ENCODE peak calls at places on chromosome X, in eight cellular contexts. One of them, this sample, is unnamed.

GRCh38 chrX:149628280-149628679 is 3.3 kb downstream of the TMEM185A start:
- DNase-seq in IMR-90: no peak
- DNase-seq in right atrium auricular region: no peak
- DNase-seq in adrenal gland: no peak
- DNase-seq in HCT116: no peak
- DNase-seq in GM23248: no peak
- DNase-seq in mesendoderm: no peak
- DNase-seq in AG04450: no peak
- DNase-seq in this sample: peak; percentile 74

GRCh38 chrX:120456973-120457372 is 12.1 kb downstream of the LAMP2 start:
- DNase-seq in IMR-90: peak; percentile 21
- DNase-seq in right atrium auricular region: no peak
- DNase-seq in adrenal gland: no peak
- DNase-seq in HCT116: no peak
- DNase-seq in GM23248: peak; percentile 31
- DNase-seq in mesendoderm: no peak
- DNase-seq in AG04450: no peak
- DNase-seq in this sample: no peak

GRCh38 chrX:95056901-95057300 is 1382.9 kb downstream of the FAM133A start:
- DNase-seq in IMR-90: peak; percentile 4
- DNase-seq in right atrium auricular region: no peak
- DNase-seq in adrenal gland: no peak
- DNase-seq in HCT116: no peak
- DNase-seq in GM23248: peak; percentile 36
- DNase-seq in mesendoderm: peak; percentile 27
- DNase-seq in AG04450: no peak
- DNase-seq in this sample: no peak

GRCh38 chrX:134377537-134377936 is 82.4 kb upstream of the HPRT1 start:
- DNase-seq in IMR-90: peak; percentile 52
- DNase-seq in right atrium auricular region: no peak
- DNase-seq in adrenal gland: peak; percentile 25
- DNase-seq in HCT116: no peak
- DNase-seq in GM23248: peak; percentile 69
- DNase-seq in mesendoderm: peak; percentile 4
- DNase-seq in AG04450: no peak
- DNase-seq in this sample: no peak

GRCh38 chrX:45668686-45669443 is 468.2 kb upstream of the DIPK2B start:
- DNase-seq in IMR-90: peak; percentile 95
- DNase-seq in right atrium auricular region: no peak
- DNase-seq in adrenal gland: no peak
- DNase-seq in HCT116: peak; percentile 78
- DNase-seq in GM23248: peak; percentile 94
- DNase-seq in mesendoderm: no peak
- DNase-seq in AG04450: peak; percentile 55
- DNase-seq in this sample: peak; percentile 31

GRCh38 chrX:103883533-103883932 is 51.5 kb upstream of the RAB9B start:
- DNase-seq in IMR-90: no peak
- DNase-seq in right atrium auricular region: no peak
- DNase-seq in adrenal gland: no peak
- DNase-seq in HCT116: no peak
- DNase-seq in GM23248: no peak
- DNase-seq in mesendoderm: no peak
- DNase-seq in AG04450: no peak
- DNase-seq in this sample: no peak

GRCh38 chrX:35104626-35105025 is 162.0 kb downstream of the FAM47B start:
- DNase-seq in IMR-90: peak; percentile 58
- DNase-seq in right atrium auricular region: no peak
- DNase-seq in adrenal gland: no peak
- DNase-seq in HCT116: no peak
- DNase-seq in GM23248: peak; percentile 0
- DNase-seq in mesendoderm: no peak
- DNase-seq in AG04450: peak; percentile 6
- DNase-seq in this sample: no peak

GRCh38 chrX:152165033-152165743 is 26.8 kb upstream of the MAGEA10 start:
- DNase-seq in IMR-90: no peak
- DNase-seq in right atrium auricular region: no peak
- DNase-seq in adrenal gland: no peak
- DNase-seq in HCT116: no peak
- DNase-seq in GM23248: no peak
- DNase-seq in mesendoderm: peak; percentile 10
- DNase-seq in AG04450: no peak
- DNase-seq in this sample: no peak

GRCh38 chrX:24410514-24411189 is 50.2 kb downstream of the SUPT20HL1 start:
- DNase-seq in IMR-90: no peak
- DNase-seq in right atrium auricular region: no peak
- DNase-seq in adrenal gland: no peak
- DNase-seq in HCT116: no peak
- DNase-seq in GM23248: no peak
- DNase-seq in mesendoderm: no peak
- DNase-seq in AG04450: no peak
- DNase-seq in this sample: no peak

GRCh38 chrX:111095974-111096870 is at the start of gene PAK3:
- DNase-seq in IMR-90: peak; percentile 64
- DNase-seq in right atrium auricular region: no peak
- DNase-seq in adrenal gland: peak; percentile 39
- DNase-seq in HCT116: no peak
- DNase-seq in GM23248: peak; percentile 15
- DNase-seq in mesendoderm: peak; percentile 86
- DNase-seq in AG04450: peak; percentile 8
- DNase-seq in this sample: no peak

DNA sequence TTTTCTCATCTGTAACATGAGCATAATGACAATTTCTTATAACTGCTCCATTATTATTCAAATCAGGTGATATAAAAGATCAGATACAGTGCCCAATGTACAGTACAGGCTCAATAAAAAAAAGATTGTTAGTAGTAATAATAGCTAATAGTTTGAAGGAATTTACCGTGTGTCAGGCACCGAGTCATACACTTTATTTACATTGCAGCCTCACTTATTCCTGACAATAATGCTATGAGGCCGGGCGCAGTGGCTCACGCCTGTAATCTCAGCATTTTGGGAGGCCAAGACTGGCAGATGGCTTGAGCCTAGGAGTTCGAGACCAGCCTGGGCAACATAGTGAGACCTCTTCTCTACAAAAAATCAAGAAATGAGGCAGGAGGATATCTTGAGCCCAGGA is 10.1 kb upstream of the MAP7D3 start:
- DNase-seq in IMR-90: peak; percentile 40
- DNase-seq in right atrium auricular region: no peak
- DNase-seq in adrenal gland: no peak
- DNase-seq in HCT116: no peak
- DNase-seq in GM23248: peak; percentile 34
- DNase-seq in mesendoderm: no peak
- DNase-seq in AG04450: no peak
- DNase-seq in this sample: no peak
- H3K27ac ChIP-seq in IMR-90: peak overlapping the region; percentile 72
- H3K27ac ChIP-seq in right atrium auricular region: peak overlapping the region; percentile 52
- H3K27ac ChIP-seq in adrenal gland: no peak overlapping the region
- H3K27ac ChIP-seq in HCT116: no peak overlapping the region
- H3K27ac ChIP-seq in GM23248: peak overlapping the region; percentile 88
- H3K27ac ChIP-seq in mesendoderm: no peak overlapping the region
- H3K27ac ChIP-seq in AG04450: peak overlapping the region; percentile 77
- H3K27ac ChIP-seq in this sample: no peak overlapping the region

DNA sequence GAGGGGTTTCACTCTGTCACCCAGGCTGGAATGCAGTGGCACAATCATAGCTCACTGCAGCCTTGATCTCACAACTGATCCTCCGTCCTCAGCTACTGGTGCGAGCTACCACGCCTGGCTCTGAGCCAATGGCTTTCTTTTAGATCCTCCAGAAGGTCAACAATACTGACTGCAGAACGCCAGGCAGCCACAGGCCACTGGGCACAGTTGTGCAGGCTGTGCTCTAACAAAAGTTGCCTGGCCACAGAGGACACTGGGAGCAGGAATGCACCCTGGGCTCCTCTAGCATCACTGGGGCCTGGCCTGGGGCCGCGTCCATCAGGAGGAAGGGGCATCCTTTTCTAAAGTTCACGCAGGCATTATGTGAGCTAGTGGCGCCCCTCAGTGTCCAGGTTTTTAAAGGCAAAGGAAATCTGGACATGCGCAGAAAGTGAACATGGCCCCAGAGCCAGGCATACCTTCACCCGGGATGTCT is 14.9 kb upstream of the PORCN start:
- DNase-seq in IMR-90: peak; percentile 38
- DNase-seq in right atrium auricular region: no peak
- DNase-seq in adrenal gland: peak; percentile 58
- DNase-seq in HCT116: peak; percentile 38
- DNase-seq in GM23248: peak; percentile 70
- DNase-seq in mesendoderm: peak; percentile 77
- DNase-seq in AG04450: no peak
- DNase-seq in this sample: no peak
- H3K27ac ChIP-seq in IMR-90: no peak overlapping the region
- H3K27ac ChIP-seq in right atrium auricular region: no peak overlapping the region
- H3K27ac ChIP-seq in adrenal gland: no peak overlapping the region
- H3K27ac ChIP-seq in HCT116: no peak overlapping the region
- H3K27ac ChIP-seq in GM23248: no peak overlapping the region
- H3K27ac ChIP-seq in mesendoderm: no peak overlapping the region
- H3K27ac ChIP-seq in AG04450: no peak overlapping the region
- H3K27ac ChIP-seq in this sample: no peak overlapping the region

GRCh38 chrX:127058220-127058619 is 238.7 kb downstream of the PRR32 start:
- DNase-seq in IMR-90: no peak
- DNase-seq in right atrium auricular region: no peak
- DNase-seq in adrenal gland: no peak
- DNase-seq in HCT116: no peak
- DNase-seq in GM23248: no peak
- DNase-seq in mesendoderm: no peak
- DNase-seq in AG04450: no peak
- DNase-seq in this sample: no peak
- H3K27ac ChIP-seq in IMR-90: no peak overlapping the region
- H3K27ac ChIP-seq in right atrium auricular region: peak overlapping the region; percentile 72
- H3K27ac ChIP-seq in adrenal gland: no peak overlapping the region
- H3K27ac ChIP-seq in HCT116: no peak overlapping the region
- H3K27ac ChIP-seq in GM23248: no peak overlapping the region
- H3K27ac ChIP-seq in mesendoderm: no peak overlapping the region
- H3K27ac ChIP-seq in AG04450: no peak overlapping the region
- H3K27ac ChIP-seq in this sample: no peak overlapping the region

GRCh38 chrX:68683580-68683979 is 36.1 kb downstream of the STARD8 start:
- DNase-seq in IMR-90: no peak
- DNase-seq in right atrium auricular region: no peak
- DNase-seq in adrenal gland: no peak
- DNase-seq in HCT116: no peak
- DNase-seq in GM23248: no peak
- DNase-seq in mesendoderm: no peak
- DNase-seq in AG04450: no peak
- DNase-seq in this sample: no peak
- H3K27ac ChIP-seq in IMR-90: no peak overlapping the region
- H3K27ac ChIP-seq in right atrium auricular region: peak overlapping the region; percentile 16
- H3K27ac ChIP-seq in adrenal gland: peak overlapping the region; percentile 34
- H3K27ac ChIP-seq in HCT116: no peak overlapping the region
- H3K27ac ChIP-seq in GM23248: no peak overlapping the region
- H3K27ac ChIP-seq in mesendoderm: no peak overlapping the region
- H3K27ac ChIP-seq in AG04450: no peak overlapping the region
- H3K27ac ChIP-seq in this sample: no peak overlapping the region

GRCh38 chrX:75547137-75547536 is 24.3 kb upstream of the ZDHHC15 start:
- DNase-seq in IMR-90: no peak
- DNase-seq in right atrium auricular region: no peak
- DNase-seq in adrenal gland: no peak
- DNase-seq in HCT116: no peak
- DNase-seq in GM23248: no peak
- DNase-seq in mesendoderm: no peak
- DNase-seq in AG04450: no peak
- DNase-seq in this sample: no peak
- H3K27ac ChIP-seq in IMR-90: no peak overlapping the region
- H3K27ac ChIP-seq in right atrium auricular region: no peak overlapping the region
- H3K27ac ChIP-seq in adrenal gland: no peak overlapping the region
- H3K27ac ChIP-seq in HCT116: no peak overlapping the region
- H3K27ac ChIP-seq in GM23248: no peak overlapping the region
- H3K27ac ChIP-seq in mesendoderm: no peak overlapping the region
- H3K27ac ChIP-seq in AG04450: no peak overlapping the region
- H3K27ac ChIP-seq in this sample: no peak overlapping the region

GRCh38 chrX:19867938-19868337 is 19.5 kb downstream of the SH3KBP1 start:
- DNase-seq in IMR-90: no peak
- DNase-seq in right atrium auricular region: no peak
- DNase-seq in adrenal gland: no peak
- DNase-seq in HCT116: no peak
- DNase-seq in GM23248: no peak
- DNase-seq in mesendoderm: no peak
- DNase-seq in AG04450: no peak
- DNase-seq in this sample: no peak
- H3K27ac ChIP-seq in IMR-90: no peak overlapping the region
- H3K27ac ChIP-seq in right atrium auricular region: no peak overlapping the region
- H3K27ac ChIP-seq in adrenal gland: no peak overlapping the region
- H3K27ac ChIP-seq in HCT116: no peak overlapping the region
- H3K27ac ChIP-seq in GM23248: no peak overlapping the region
- H3K27ac ChIP-seq in mesendoderm: no peak overlapping the region
- H3K27ac ChIP-seq in AG04450: no peak overlapping the region
- H3K27ac ChIP-seq in this sample: no peak overlapping the region